ENCODE peak calls at places on chromosomes 11 and 22, in seven cellular contexts. A, W, V, P, X, M and L are unnamed samples.

GRCh38 chr11:7688238-7688826 is 15.0 kb upstream of the CYB5R2 start:
- DNase-seq in W (peak; percentile 36), X (no peak), M (peak; percentile 11), A (peak; percentile 50), V (peak; percentile 49), P (no peak), L (peak; percentile 4)

GRCh38 chr11:85855341-85855656 is at the start of gene CCDC83:
- DNase-seq in V (no peak), W (peak; percentile 13), A (no peak), M (no peak), X (no peak), P (no peak), L (no peak)

GRCh38 chr22:46465793-46466192 is 71.6 kb downstream of the CELSR1 start:
- DNase-seq in W (no peak), P (no peak), M (no peak), X (no peak), V (no peak), A (no peak), L (no peak)

GRCh38 chr11:130782361-130783221 is 133.7 kb downstream of the SNX19 start:
- DNase-seq in M (no peak), A (no peak), P (no peak), V (no peak), X (no peak), W (no peak), L (peak; percentile 34)

GRCh38 chr11:107756553-107756952 is 44.7 kb upstream of the SLN start:
- DNase-seq in V (no peak), W (no peak), X (no peak), A (no peak), P (no peak), M (no peak), L (no peak)

GRCh38 chr22:29380032-29380781 is 8.2 kb downstream of the AP1B1 start:
- DNase-seq in W (no peak), X (peak; percentile 25), A (no peak), V (no peak), M (no peak), P (no peak), L (no peak)

GRCh38 chr11:118908264-118908663 is 17.5 kb downstream of the BCL9L start:
- DNase-seq in X (no peak), A (no peak), P (no peak), V (no peak), W (no peak), M (no peak), L (no peak)

GRCh38 chr22:27439131-27439530 is 362.4 kb downstream of the MN1 start:
- DNase-seq in W (no peak), X (no peak), V (no peak), A (no peak), P (no peak), M (no peak), L (no peak)

GRCh38 chr11:7490054-7490453 is 4.7 kb downstream of the OLFML1 start:
- DNase-seq in P (no peak), A (no peak), V (no peak), W (no peak), M (no peak), X (peak; percentile 50), L (no peak)

GRCh38 chr22:20798974-20799373 is 25.1 kb downstream of the SERPIND1 start:
- DNase-seq in P (no peak), V (no peak), X (no peak), W (no peak), M (no peak), A (no peak), L (no peak)

GRCh38 chr11:133830931-133831907 is 14.1 kb downstream of the SPATA19 start:
- DNase-seq in M (peak; percentile 30), X (no peak), V (no peak), W (no peak), A (no peak), P (no peak), L (no peak)

GRCh38 chr11:10544491-10545470 is 3.8 kb upstream of the RNF141 start:
- DNase-seq in A (no peak), W (no peak), M (no peak), X (no peak), V (no peak), P (no peak), L (no peak)

GRCh38 chr11:48109046-48109666 is 107.5 kb upstream of the OR4B1 start:
- DNase-seq in A (peak; percentile 71), M (peak; percentile 74), P (no peak), W (peak; percentile 74), X (no peak), V (peak; percentile 39), L (no peak)

GRCh38 chr22:43957871-43958270 is 2.6 kb downstream of the SAMM50 start:
- DNase-seq in V (no peak), P (no peak), X (no peak), A (no peak), M (no peak), W (no peak), L (no peak)

GRCh38 chr11:77127969-77128691 is at the start of gene MYO7A:
- DNase-seq in V (no peak), M (peak; percentile 70), A (no peak), X (no peak), P (peak; percentile 84), W (no peak), L (no peak)

GRCh38 chr11:44304091-44305084 is 5.6 kb downstream of the ALX4 start:
- DNase-seq in A (no peak), X (no peak), W (no peak), P (peak; percentile 60), M (no peak), V (peak; percentile 24), L (no peak)

GRCh38 chr11:131095501-131096185 is 179.4 kb upstream of the SNX19 start:
- DNase-seq in M (no peak), A (no peak), V (no peak), P (no peak), X (no peak), W (no peak), L (no peak)

GRCh38 chr11:65224939-65225283 is 36.9 kb upstream of the POLA2 start:
- DNase-seq in P (peak; percentile 55), M (no peak), V (no peak), A (peak; percentile 35), W (no peak), X (peak; percentile 42), L (no peak)

GRCh38 chr11:57370251-57370650 is 10.7 kb downstream of the PRG3 start:
- DNase-seq in X (no peak), A (no peak), W (no peak), M (no peak), V (no peak), P (no peak), L (no peak)

GRCh38 chr22:17552737-17553136 is 10.6 kb upstream of the SLC25A18 start:
- DNase-seq in W (no peak), P (no peak), V (no peak), M (no peak), A (no peak), X (no peak), L (no peak)

GRCh38 chr11:13699041-13699440 is 30.6 kb downstream of the FAR1 start:
- DNase-seq in W (no peak), V (no peak), A (no peak), P (no peak), X (no peak), M (no peak), L (no peak)

GRCh38 chr22:17149073-17149815 is 9.8 kb downstream of the HDHD5 start:
- DNase-seq in X (no peak), V (no peak), W (no peak), A (no peak), P (no peak), M (no peak), L (no peak)

GRCh38 chr11:60658409-60658808 is 41.0 kb upstream of the MS4A8 start:
- DNase-seq in W (no peak), X (no peak), V (no peak), P (no peak), A (no peak), M (peak; percentile 99), L (no peak)

GRCh38 chr11:15170170-15170569 is 55.4 kb downstream of the INSC start:
- DNase-seq in P (no peak), A (no peak), M (no peak), X (no peak), V (no peak), W (no peak), L (no peak)

GRCh38 chr11:6259638-6260019 is at the start of gene CCKBR:
- DNase-seq in M (no peak), A (no peak), W (peak; percentile 58), P (peak; percentile 65), V (no peak), X (no peak), L (no peak)

GRCh38 chr22:36002084-36002483 is 26.5 kb downstream of the RBFOX2 start:
- DNase-seq in W (no peak), M (no peak), X (no peak), A (no peak), V (no peak), P (no peak), L (no peak)

GRCh38 chr11:72641900-72642814 is 32.1 kb downstream of the PDE2A start:
- DNase-seq in V (peak; percentile 73), X (no peak), P (peak; percentile 60), A (peak; percentile 69), M (no peak), W (peak; percentile 36), L (peak; percentile 28)

GRCh38 chr11:36062796-36063380 is 119.0 kb downstream of the LDLRAD3 start:
- DNase-seq in M (no peak), X (no peak), A (no peak), W (no peak), V (no peak), P (no peak), L (no peak)

GRCh38 chr22:39098576-39098975 is 1.5 kb downstream of the APOBEC3H start:
- DNase-seq in X (no peak), M (no peak), P (no peak), V (no peak), A (no peak), W (no peak), L (no peak)

GRCh38 chr11:63250162-63251050 is 7.0 kb upstream of the SLC22A25 start:
- DNase-seq in M (no peak), X (no peak), P (no peak), W (no peak), V (no peak), A (no peak), L (no peak)

GRCh38 chr22:47322854-47323253 is 560.4 kb downstream of the TBC1D22A start:
- DNase-seq in V (no peak), M (peak; percentile 25), A (no peak), W (no peak), P (no peak), X (no peak), L (peak; percentile 28)

GRCh38 chr11:70712471-70712870 is 314.1 kb downstream of the CTTN start:
- DNase-seq in V (no peak), W (no peak), A (no peak), P (peak; percentile 50), X (no peak), M (no peak), L (no peak)

GRCh38 chr11:112211556-112211955 is 14.7 kb upstream of the PTS start:
- DNase-seq in M (no peak), P (no peak), V (no peak), X (no peak), A (no peak), W (no peak), L (no peak)

GRCh38 chr11:131064373-131064991 is 148.2 kb upstream of the SNX19 start:
- DNase-seq in X (no peak), A (peak; percentile 54), W (peak; percentile 72), V (peak; percentile 74), P (peak; percentile 87), M (peak; percentile 51), L (no peak)

GRCh38 chr11:34266987-34267386 is 90.8 kb downstream of the ABTB2 start:
- DNase-seq in X (no peak), A (no peak), P (no peak), W (peak; percentile 8), M (peak; percentile 26), V (no peak), L (no peak)

GRCh38 chr11:120432056-120433018 is 79.2 kb upstream of the GRIK4 start:
- DNase-seq in V (no peak), P (no peak), A (peak; percentile 38), M (no peak), W (no peak), X (peak; percentile 96), L (peak; percentile 89)

GRCh38 chr22:22983816-22984215 is 86.5 kb upstream of the GNAZ start:
- DNase-seq in W (no peak), P (no peak), X (no peak), M (no peak), V (no peak), A (no peak), L (no peak)

GRCh38 chr11:114236829-114237228 is 59.4 kb upstream of the NNMT start:
- DNase-seq in V (no peak), W (no peak), A (no peak), P (no peak), X (no peak), M (no peak), L (no peak)